ENCODE peak calls at places on chromosomes 7 and 10, in six cellular contexts. One of them, this sample, is unnamed.

GRCh38 chr10:11002485-11002884 is 15.2 kb upstream of the CELF2 start:
- DNase-seq in neuronal stem cell: no peak
- DNase-seq in activated T-cell treated with anti-CD3 and anti-CD28 coated beads for 48 hours: no peak
- DNase-seq in T-cell: no peak
- DNase-seq in DMS79 treated with DMSO at 0.1 percent for 48 hours: no peak
- DNase-seq in endothelial cell: no peak
- DNase-seq in this sample: no peak

GRCh38 chr10:133278577-133279265 is 2.1 kb upstream of the ADAM8 start:
- DNase-seq in neuronal stem cell: no peak
- DNase-seq in activated T-cell treated with anti-CD3 and anti-CD28 coated beads for 48 hours: no peak
- DNase-seq in T-cell: peak
- DNase-seq in DMS79 treated with DMSO at 0.1 percent for 48 hours: no peak
- DNase-seq in endothelial cell: no peak
- DNase-seq in this sample: no peak

GRCh38 chr10:19168584-19168983 is 120.0 kb downstream of the MALRD1 start:
- DNase-seq in neuronal stem cell: peak
- DNase-seq in activated T-cell treated with anti-CD3 and anti-CD28 coated beads for 48 hours: no peak
- DNase-seq in T-cell: no peak
- DNase-seq in DMS79 treated with DMSO at 0.1 percent for 48 hours: no peak
- DNase-seq in endothelial cell: peak
- DNase-seq in this sample: no peak

GRCh38 chr7:26485421-26486019 is 193.9 kb downstream of the SNX10 start:
- DNase-seq in neuronal stem cell: no peak
- DNase-seq in activated T-cell treated with anti-CD3 and anti-CD28 coated beads for 48 hours: no peak
- DNase-seq in T-cell: no peak
- DNase-seq in DMS79 treated with DMSO at 0.1 percent for 48 hours: no peak
- DNase-seq in endothelial cell: no peak
- DNase-seq in this sample: no peak

GRCh38 chr7:4486932-4487331 is 195.2 kb upstream of the FOXK1 start:
- DNase-seq in neuronal stem cell: no peak
- DNase-seq in activated T-cell treated with anti-CD3 and anti-CD28 coated beads for 48 hours: no peak
- DNase-seq in T-cell: no peak
- DNase-seq in DMS79 treated with DMSO at 0.1 percent for 48 hours: no peak
- DNase-seq in endothelial cell: no peak
- DNase-seq in this sample: no peak

GRCh38 chr7:50560865-50561351 is 4.3 kb downstream of the DDC start:
- DNase-seq in neuronal stem cell: no peak
- DNase-seq in activated T-cell treated with anti-CD3 and anti-CD28 coated beads for 48 hours: no peak
- DNase-seq in T-cell: no peak
- DNase-seq in DMS79 treated with DMSO at 0.1 percent for 48 hours: peak
- DNase-seq in endothelial cell: no peak
- DNase-seq in this sample: no peak

GRCh38 chr7:131212114-131212513 is 115.6 kb upstream of the MKLN1 start:
- DNase-seq in neuronal stem cell: peak
- DNase-seq in activated T-cell treated with anti-CD3 and anti-CD28 coated beads for 48 hours: no peak
- DNase-seq in T-cell: no peak
- DNase-seq in DMS79 treated with DMSO at 0.1 percent for 48 hours: no peak
- DNase-seq in endothelial cell: peak
- DNase-seq in this sample: no peak

GRCh38 chr7:80478683-80479082 is 33.2 kb downstream of the GNAT3 start:
- DNase-seq in neuronal stem cell: no peak
- DNase-seq in activated T-cell treated with anti-CD3 and anti-CD28 coated beads for 48 hours: no peak
- DNase-seq in T-cell: no peak
- DNase-seq in DMS79 treated with DMSO at 0.1 percent for 48 hours: no peak
- DNase-seq in endothelial cell: no peak
- DNase-seq in this sample: no peak

GRCh38 chr7:137017221-137017620 is 148.8 kb downstream of the CHRM2 start:
- DNase-seq in neuronal stem cell: no peak
- DNase-seq in activated T-cell treated with anti-CD3 and anti-CD28 coated beads for 48 hours: no peak
- DNase-seq in T-cell: no peak
- DNase-seq in DMS79 treated with DMSO at 0.1 percent for 48 hours: no peak
- DNase-seq in endothelial cell: no peak
- DNase-seq in this sample: no peak

GRCh38 chr7:98518159-98518947 is 98.7 kb upstream of the NPTX2 start:
- DNase-seq in neuronal stem cell: no peak
- DNase-seq in activated T-cell treated with anti-CD3 and anti-CD28 coated beads for 48 hours: no peak
- DNase-seq in T-cell: no peak
- DNase-seq in DMS79 treated with DMSO at 0.1 percent for 48 hours: no peak
- DNase-seq in endothelial cell: no peak
- DNase-seq in this sample: no peak

GRCh38 chr10:14259696-14260595 is 70.8 kb downstream of the FRMD4A start:
- DNase-seq in neuronal stem cell: no peak
- DNase-seq in activated T-cell treated with anti-CD3 and anti-CD28 coated beads for 48 hours: no peak
- DNase-seq in T-cell: no peak
- DNase-seq in DMS79 treated with DMSO at 0.1 percent for 48 hours: no peak
- DNase-seq in endothelial cell: no peak
- DNase-seq in this sample: no peak

GRCh38 chr7:2641406-2642393 is 9.9 kb downstream of the TTYH3 start:
- DNase-seq in neuronal stem cell: peak
- DNase-seq in activated T-cell treated with anti-CD3 and anti-CD28 coated beads for 48 hours: no peak
- DNase-seq in T-cell: no peak
- DNase-seq in DMS79 treated with DMSO at 0.1 percent for 48 hours: no peak
- DNase-seq in endothelial cell: peak
- DNase-seq in this sample: peak

GRCh38 chr7:101156277-101156676 is 2.0 kb downstream of the AP1S1 start:
- DNase-seq in neuronal stem cell: no peak
- DNase-seq in activated T-cell treated with anti-CD3 and anti-CD28 coated beads for 48 hours: no peak
- DNase-seq in T-cell: no peak
- DNase-seq in DMS79 treated with DMSO at 0.1 percent for 48 hours: no peak
- DNase-seq in endothelial cell: no peak
- DNase-seq in this sample: no peak

GRCh38 chr10:4068255-4069028 is 283.4 kb upstream of the KLF6 start:
- DNase-seq in neuronal stem cell: no peak
- DNase-seq in activated T-cell treated with anti-CD3 and anti-CD28 coated beads for 48 hours: no peak
- DNase-seq in T-cell: no peak
- DNase-seq in DMS79 treated with DMSO at 0.1 percent for 48 hours: no peak
- DNase-seq in endothelial cell: no peak
- DNase-seq in this sample: no peak

GRCh38 chr7:55246181-55246580 is 119.0 kb upstream of the LANCL2 start:
- DNase-seq in neuronal stem cell: no peak
- DNase-seq in activated T-cell treated with anti-CD3 and anti-CD28 coated beads for 48 hours: no peak
- DNase-seq in T-cell: no peak
- DNase-seq in DMS79 treated with DMSO at 0.1 percent for 48 hours: no peak
- DNase-seq in endothelial cell: no peak
- DNase-seq in this sample: peak

GRCh38 chr7:778968-779451 is 51.9 kb upstream of the PRKAR1B start:
- DNase-seq in neuronal stem cell: no peak
- DNase-seq in activated T-cell treated with anti-CD3 and anti-CD28 coated beads for 48 hours: no peak
- DNase-seq in T-cell: no peak
- DNase-seq in DMS79 treated with DMSO at 0.1 percent for 48 hours: peak
- DNase-seq in endothelial cell: no peak
- DNase-seq in this sample: no peak

GRCh38 chr10:130847170-130847569 is 464.4 kb downstream of the TCERG1L start:
- DNase-seq in neuronal stem cell: no peak
- DNase-seq in activated T-cell treated with anti-CD3 and anti-CD28 coated beads for 48 hours: no peak
- DNase-seq in T-cell: no peak
- DNase-seq in DMS79 treated with DMSO at 0.1 percent for 48 hours: no peak
- DNase-seq in endothelial cell: no peak
- DNase-seq in this sample: no peak

GRCh38 chr10:68550747-68551411 is 9.3 kb upstream of the TET1 start:
- DNase-seq in neuronal stem cell: peak
- DNase-seq in activated T-cell treated with anti-CD3 and anti-CD28 coated beads for 48 hours: peak
- DNase-seq in T-cell: no peak
- DNase-seq in DMS79 treated with DMSO at 0.1 percent for 48 hours: peak
- DNase-seq in endothelial cell: peak
- DNase-seq in this sample: no peak

GRCh38 chr7:131649003-131649541 is 92.6 kb upstream of the PODXL start:
- DNase-seq in neuronal stem cell: no peak
- DNase-seq in activated T-cell treated with anti-CD3 and anti-CD28 coated beads for 48 hours: no peak
- DNase-seq in T-cell: no peak
- DNase-seq in DMS79 treated with DMSO at 0.1 percent for 48 hours: no peak
- DNase-seq in endothelial cell: no peak
- DNase-seq in this sample: no peak